ENCODE peak calls at places on chromosomes 5 and 9, in eight cellular contexts. Z is frontal cortex, E is endothelial cell, B is lower lobe of right lung, H is fibroblast of pulmonary artery, J is GM10248, T is neural crest cell, X is colonic mucosa. F is an unnamed sample.

GRCh38 chr9:83937861-83938455 is 16.7 kb upstream of the KIF27 start:
- DNase-seq in Z (peak), E (peak), B (no peak), H (peak), J (peak), T (peak), X (no peak), F (no peak)

GRCh38 chr5:74201334-74202081 is 439.0 kb downstream of the ENC1 start:
- DNase-seq in Z (no peak), E (no peak), B (no peak), H (peak), J (peak), T (no peak), X (no peak), F (no peak)

GRCh38 chr5:132057498-132058255 is 2.8 kb upstream of the IL3 start:
- DNase-seq in Z (no peak), E (no peak), B (peak), H (no peak), J (no peak), T (no peak), X (peak), F (no peak)

GRCh38 chr5:57338068-57338848 is 144.4 kb downstream of the ACTBL2 start:
- DNase-seq in Z (no peak), E (peak), B (no peak), H (peak), J (peak), T (no peak), X (peak), F (no peak)

GRCh38 chr9:127873223-127873691 is 4.2 kb downstream of the AK1 start:
- DNase-seq in Z (no peak), E (no peak), B (no peak), H (no peak), J (no peak), T (peak), X (no peak), F (no peak)

GRCh38 chr5:174482549-174482948 is 241.8 kb upstream of the MSX2 start:
- DNase-seq in Z (no peak), E (no peak), B (no peak), H (no peak), J (no peak), T (no peak), X (no peak), F (no peak)

GRCh38 chr9:136046555-136046921 is 48.6 kb downstream of the NACC2 start:
- DNase-seq in Z (no peak), E (no peak), B (no peak), H (no peak), J (no peak), T (no peak), X (no peak), F (no peak)

GRCh38 chr5:159752622-159753275 is 163.5 kb upstream of the ADRA1B start:
- DNase-seq in Z (no peak), E (no peak), B (no peak), H (no peak), J (no peak), T (no peak), X (no peak), F (no peak)

GRCh38 chr9:134356496-134357470 is 30.5 kb downstream of the RXRA start:
- DNase-seq in Z (no peak), E (no peak), B (peak), H (peak), J (no peak), T (no peak), X (peak), F (no peak)

GRCh38 chr9:72871685-72872084 is 81.2 kb downstream of the ALDH1A1 start:
- DNase-seq in Z (no peak), E (no peak), B (no peak), H (peak), J (no peak), T (no peak), X (no peak), F (no peak)